ENCODE peak calls at places on chromosome 9, in ten cellular contexts. Z, Q, I, S, B, D, L, G, U and W are unnamed samples.

GRCh38 chr9:18791074-18791473 is 241.9 kb downstream of the SAXO1 start:
- DNase-seq in Z (no peak), Q (peak), I (no peak), S (no peak), B (no peak), D (no peak), L (no peak), G (no peak), U (no peak), W (no peak)

GRCh38 chr9:34079181-34079580 is 30.5 kb upstream of the UBAP2 start:
- DNase-seq in Z (no peak), Q (no peak), I (no peak), S (no peak), B (no peak), D (no peak), L (no peak), G (no peak), U (no peak), W (no peak)

GRCh38 chr9:84697494-84698114 is 28.1 kb downstream of the NTRK2 start:
- DNase-seq in Z (no peak), Q (peak), I (peak), S (no peak), B (peak), D (peak), L (peak), G (peak), U (peak), W (peak)

GRCh38 chr9:96164268-96164683 is 137.7 kb downstream of the HSD17B3 start:
- DNase-seq in Z (no peak), Q (no peak), I (no peak), S (no peak), B (no peak), D (no peak), L (no peak), G (no peak), U (no peak), W (no peak)

GRCh38 chr9:92633879-92634278 is 36.1 kb downstream of the IPPK start:
- DNase-seq in Z (no peak), Q (no peak), I (no peak), S (no peak), B (no peak), D (no peak), L (no peak), G (peak), U (no peak), W (no peak)

GRCh38 chr9:109556061-109556460 is 58.0 kb upstream of the PTPN3 start:
- DNase-seq in Z (no peak), Q (no peak), I (no peak), S (no peak), B (no peak), D (no peak), L (no peak), G (no peak), U (no peak), W (no peak)

GRCh38 chr9:109225629-109226028 is 58.6 kb upstream of the FRRS1L start:
- DNase-seq in Z (no peak), Q (no peak), I (no peak), S (no peak), B (no peak), D (no peak), L (no peak), G (no peak), U (no peak), W (no peak)

GRCh38 chr9:90870646-90871326 is 69.2 kb downstream of the SYK start:
- DNase-seq in Z (no peak), Q (peak), I (no peak), S (peak), B (peak), D (no peak), L (peak), G (no peak), U (peak), W (no peak)

GRCh38 chr9:111316796-111317195 is 13.2 kb downstream of the OR2K2 start:
- DNase-seq in Z (no peak), Q (no peak), I (no peak), S (no peak), B (no peak), D (no peak), L (no peak), G (no peak), U (no peak), W (no peak)

GRCh38 chr9:16282216-16282615 is 588.3 kb downstream of the BNC2 start:
- DNase-seq in Z (peak), Q (no peak), I (no peak), S (no peak), B (no peak), D (no peak), L (no peak), G (no peak), U (no peak), W (no peak)

GRCh38 chr9:4443439-4443838 is 46.8 kb upstream of the SLC1A1 start:
- DNase-seq in Z (no peak), Q (no peak), I (no peak), S (no peak), B (no peak), D (no peak), L (no peak), G (no peak), U (no peak), W (no peak)

GRCh38 chr9:127122176-127123151 is at the start of gene ANGPTL2:
- DNase-seq in Z (peak), Q (peak), I (peak), S (no peak), B (peak), D (peak), L (peak), G (peak), U (peak), W (peak)

GRCh38 chr9:2800385-2801179 is 43.3 kb downstream of the PUM3 start:
- DNase-seq in Z (no peak), Q (peak), I (no peak), S (no peak), B (no peak), D (no peak), L (no peak), G (no peak), U (no peak), W (no peak)